ENCODE peak calls at places on chromosomes 6 and 20, in five cellular contexts. J is kidney epithelial cell, Z is mesenchymal stem cell, T is GM13976, F is ovary. Y is an unnamed sample.

GRCh38 chr6:35725721-35726438 is 11.0 kb upstream of the ARMC12 start:
- DNase-seq in J (no peak), Z (peak; percentile 76), T (no peak), F (peak; percentile 72), Y (no peak)

GRCh38 chr6:1251198-1252155 is 60.4 kb upstream of the FOXQ1 start:
- DNase-seq in J (no peak), Z (peak; percentile 14), T (no peak), F (no peak), Y (peak; percentile 35)

GRCh38 chr6:42104095-42104806 is 38.2 kb downstream of the C6orf132 start:
- DNase-seq in J (no peak), Z (peak; percentile 72), T (peak; percentile 91), F (peak; percentile 70), Y (no peak)

GRCh38 chr6:14883921-14884320 is 361.9 kb upstream of the JARID2 start:
- DNase-seq in J (no peak), Z (peak; percentile 37), T (no peak), F (no peak), Y (no peak)

GRCh38 chr6:139370047-139370706 is 4.3 kb downstream of the CITED2 start:
- DNase-seq in J (no peak), Z (peak; percentile 91), T (no peak), F (no peak), Y (no peak)

GRCh38 chr20:561437-562231 is 18.0 kb upstream of the CSNK2A1 start:
- DNase-seq in J (no peak), Z (peak; percentile 73), T (peak; percentile 82), F (peak; percentile 59), Y (peak; percentile 61)

GRCh38 chr6:134093007-134093573 is 40.7 kb upstream of the SLC2A12 start:
- DNase-seq in J (no peak), Z (no peak), T (no peak), F (no peak), Y (no peak)

GRCh38 chr6:132929141-132929540 is 114.8 kb downstream of the RPS12 start:
- DNase-seq in J (no peak), Z (no peak), T (no peak), F (no peak), Y (no peak)

GRCh38 chr6:152273638-152274037 is 363.5 kb downstream of the SYNE1 start:
- DNase-seq in J (no peak), Z (no peak), T (no peak), F (no peak), Y (peak; percentile 51)

GRCh38 chr6:44298055-44298803 is 14.9 kb downstream of the AARS2 start:
- DNase-seq in J (no peak), Z (no peak), T (no peak), F (no peak), Y (no peak)